ENCODE peak calls at places on chromosomes 1 and 21, in six cellular contexts. One of them, this sample, is unnamed. For H3K27me3, the result is how much of the 10 kb centered on the place peaks cover.

GRCh38 chr1:40982721-40983120 is 3.2 kb downstream of the CTPS1 start:
- DNase-seq in Panc1: no peak
- DNase-seq in CD4-positive, alpha-beta memory T cell: no peak
- DNase-seq in right lobe of liver: no peak
- DNase-seq in vagina: no peak
- DNase-seq in mesenchymal stem cell: no peak
- DNase-seq in this sample: no peak

GRCh38 chr1:64744492-64745180 is at the start of gene RAVER2:
- DNase-seq in Panc1: no peak
- DNase-seq in CD4-positive, alpha-beta memory T cell: peak
- DNase-seq in right lobe of liver: peak
- DNase-seq in vagina: no peak
- DNase-seq in mesenchymal stem cell: peak
- DNase-seq in this sample: peak

GRCh38 chr1:229408458-229409037 is 25.3 kb downstream of the ACTA1 start:
- DNase-seq in Panc1: no peak
- DNase-seq in CD4-positive, alpha-beta memory T cell: no peak
- DNase-seq in right lobe of liver: no peak
- DNase-seq in vagina: no peak
- DNase-seq in mesenchymal stem cell: peak
- DNase-seq in this sample: no peak

GRCh38 chr1:52334906-52335528 is 31.0 kb downstream of the CC2D1B start:
- DNase-seq in Panc1: no peak
- DNase-seq in CD4-positive, alpha-beta memory T cell: no peak
- DNase-seq in right lobe of liver: no peak
- DNase-seq in vagina: no peak
- DNase-seq in mesenchymal stem cell: no peak
- DNase-seq in this sample: no peak

GRCh38 chr1:43783671-43784205 is 76.4 kb downstream of the ST3GAL3 start:
- DNase-seq in Panc1: peak
- DNase-seq in CD4-positive, alpha-beta memory T cell: no peak
- DNase-seq in right lobe of liver: no peak
- DNase-seq in vagina: no peak
- DNase-seq in mesenchymal stem cell: peak
- DNase-seq in this sample: no peak

GRCh38 chr1:9473032-9473792 is 66.1 kb upstream of the SLC25A33 start:
- DNase-seq in Panc1: no peak
- DNase-seq in CD4-positive, alpha-beta memory T cell: no peak
- DNase-seq in right lobe of liver: no peak
- DNase-seq in vagina: peak
- DNase-seq in mesenchymal stem cell: peak
- DNase-seq in this sample: no peak

GRCh38 chr1:241215203-241215602 is 141.8 kb downstream of the RGS7 start:
- DNase-seq in Panc1: no peak
- DNase-seq in CD4-positive, alpha-beta memory T cell: no peak
- DNase-seq in right lobe of liver: no peak
- DNase-seq in vagina: no peak
- DNase-seq in mesenchymal stem cell: no peak
- DNase-seq in this sample: no peak

GRCh38 chr1:204429746-204430145 is 18.1 kb upstream of the PPP1R15B start:
- DNase-seq in Panc1: no peak
- DNase-seq in CD4-positive, alpha-beta memory T cell: no peak
- DNase-seq in right lobe of liver: no peak
- DNase-seq in vagina: no peak
- DNase-seq in mesenchymal stem cell: no peak
- DNase-seq in this sample: no peak

GRCh38 chr1:86061660-86062059 is 94.9 kb downstream of the COL24A1 start:
- DNase-seq in Panc1: no peak
- DNase-seq in CD4-positive, alpha-beta memory T cell: no peak
- DNase-seq in right lobe of liver: no peak
- DNase-seq in vagina: no peak
- DNase-seq in mesenchymal stem cell: no peak
- DNase-seq in this sample: no peak

GRCh38 chr1:232016636-232017035 is 390.0 kb downstream of the DISC1 start:
- DNase-seq in Panc1: no peak
- DNase-seq in CD4-positive, alpha-beta memory T cell: no peak
- DNase-seq in right lobe of liver: no peak
- DNase-seq in vagina: no peak
- DNase-seq in mesenchymal stem cell: peak
- DNase-seq in this sample: no peak

GRCh38 chr1:67158401-67158800 is 7.9 kb upstream of the IL23R start:
- DNase-seq in Panc1: no peak
- DNase-seq in CD4-positive, alpha-beta memory T cell: no peak
- DNase-seq in right lobe of liver: no peak
- DNase-seq in vagina: no peak
- DNase-seq in mesenchymal stem cell: no peak
- DNase-seq in this sample: no peak

GRCh38 chr1:86948212-86948611 is 33.8 kb downstream of the HS2ST1 start:
- DNase-seq in Panc1: no peak
- DNase-seq in CD4-positive, alpha-beta memory T cell: no peak
- DNase-seq in right lobe of liver: no peak
- DNase-seq in vagina: no peak
- DNase-seq in mesenchymal stem cell: no peak
- DNase-seq in this sample: no peak

GRCh38 chr1:218967836-218968235 is 205.8 kb upstream of the LYPLAL1 start:
- DNase-seq in Panc1: no peak
- DNase-seq in CD4-positive, alpha-beta memory T cell: no peak
- DNase-seq in right lobe of liver: no peak
- DNase-seq in vagina: no peak
- DNase-seq in mesenchymal stem cell: peak
- DNase-seq in this sample: no peak

GRCh38 chr1:240522122-240522822 is 89.7 kb downstream of the GREM2 start:
- DNase-seq in Panc1: no peak
- DNase-seq in CD4-positive, alpha-beta memory T cell: no peak
- DNase-seq in right lobe of liver: no peak
- DNase-seq in vagina: no peak
- DNase-seq in mesenchymal stem cell: no peak
- DNase-seq in this sample: no peak

GRCh38 chr1:156394835-156395461 is 25.9 kb downstream of the RHBG start:
- DNase-seq in Panc1: no peak
- DNase-seq in CD4-positive, alpha-beta memory T cell: no peak
- DNase-seq in right lobe of liver: no peak
- DNase-seq in vagina: no peak
- DNase-seq in mesenchymal stem cell: no peak
- DNase-seq in this sample: no peak

GRCh38 chr1:66182551-66183178 is 351.3 kb upstream of the SGIP1 start:
- DNase-seq in Panc1: no peak
- DNase-seq in CD4-positive, alpha-beta memory T cell: peak
- DNase-seq in right lobe of liver: no peak
- DNase-seq in vagina: peak
- DNase-seq in mesenchymal stem cell: no peak
- DNase-seq in this sample: peak

GRCh38 chr21:35046223-35046690 is 2.8 kb downstream of the RUNX1 start:
- DNase-seq in Panc1: no peak
- DNase-seq in CD4-positive, alpha-beta memory T cell: no peak
- DNase-seq in right lobe of liver: no peak
- DNase-seq in vagina: no peak
- DNase-seq in mesenchymal stem cell: no peak
- DNase-seq in this sample: no peak

GRCh38 chr1:209742409-209743144 is 13.3 kb upstream of the TRAF3IP3 start:
- DNase-seq in Panc1: no peak
- DNase-seq in CD4-positive, alpha-beta memory T cell: no peak
- DNase-seq in right lobe of liver: no peak
- DNase-seq in vagina: no peak
- DNase-seq in mesenchymal stem cell: peak
- DNase-seq in this sample: no peak

GRCh38 chr1:156578006-156578405 is 1.5 kb upstream of the TTC24 start:
- DNase-seq in Panc1: no peak
- DNase-seq in CD4-positive, alpha-beta memory T cell: no peak
- DNase-seq in right lobe of liver: no peak
- DNase-seq in vagina: no peak
- DNase-seq in mesenchymal stem cell: peak
- DNase-seq in this sample: no peak

GRCh38 chr1:21468597-21468996 is 28.7 kb downstream of the NBPF3 start:
- DNase-seq in Panc1: no peak
- DNase-seq in CD4-positive, alpha-beta memory T cell: no peak
- DNase-seq in right lobe of liver: no peak
- DNase-seq in vagina: no peak
- DNase-seq in mesenchymal stem cell: peak
- DNase-seq in this sample: no peak

GRCh38 chr1:203126151-203126865 is 1.2 kb upstream of the ADORA1 start:
- DNase-seq in Panc1: no peak
- DNase-seq in CD4-positive, alpha-beta memory T cell: no peak
- DNase-seq in right lobe of liver: no peak
- DNase-seq in vagina: peak
- DNase-seq in mesenchymal stem cell: peak
- DNase-seq in this sample: no peak

GRCh38 chr1:203126866-203127671 is 457 bp upstream of the ADORA1 start:
- DNase-seq in Panc1: no peak
- DNase-seq in CD4-positive, alpha-beta memory T cell: no peak
- DNase-seq in right lobe of liver: no peak
- DNase-seq in vagina: peak
- DNase-seq in mesenchymal stem cell: peak
- DNase-seq in this sample: no peak

GRCh38 chr1:203129501-203130231 is 2.1 kb downstream of the ADORA1 start:
- DNase-seq in Panc1: no peak
- DNase-seq in CD4-positive, alpha-beta memory T cell: no peak
- DNase-seq in right lobe of liver: peak
- DNase-seq in vagina: peak
- DNase-seq in mesenchymal stem cell: no peak
- DNase-seq in this sample: no peak

GRCh38 chr1:203128691-203129500 is 1.4 kb downstream of the ADORA1 start:
- DNase-seq in Panc1: no peak
- DNase-seq in CD4-positive, alpha-beta memory T cell: no peak
- DNase-seq in right lobe of liver: no peak
- DNase-seq in vagina: peak
- DNase-seq in mesenchymal stem cell: no peak
- DNase-seq in this sample: no peak

DNA sequence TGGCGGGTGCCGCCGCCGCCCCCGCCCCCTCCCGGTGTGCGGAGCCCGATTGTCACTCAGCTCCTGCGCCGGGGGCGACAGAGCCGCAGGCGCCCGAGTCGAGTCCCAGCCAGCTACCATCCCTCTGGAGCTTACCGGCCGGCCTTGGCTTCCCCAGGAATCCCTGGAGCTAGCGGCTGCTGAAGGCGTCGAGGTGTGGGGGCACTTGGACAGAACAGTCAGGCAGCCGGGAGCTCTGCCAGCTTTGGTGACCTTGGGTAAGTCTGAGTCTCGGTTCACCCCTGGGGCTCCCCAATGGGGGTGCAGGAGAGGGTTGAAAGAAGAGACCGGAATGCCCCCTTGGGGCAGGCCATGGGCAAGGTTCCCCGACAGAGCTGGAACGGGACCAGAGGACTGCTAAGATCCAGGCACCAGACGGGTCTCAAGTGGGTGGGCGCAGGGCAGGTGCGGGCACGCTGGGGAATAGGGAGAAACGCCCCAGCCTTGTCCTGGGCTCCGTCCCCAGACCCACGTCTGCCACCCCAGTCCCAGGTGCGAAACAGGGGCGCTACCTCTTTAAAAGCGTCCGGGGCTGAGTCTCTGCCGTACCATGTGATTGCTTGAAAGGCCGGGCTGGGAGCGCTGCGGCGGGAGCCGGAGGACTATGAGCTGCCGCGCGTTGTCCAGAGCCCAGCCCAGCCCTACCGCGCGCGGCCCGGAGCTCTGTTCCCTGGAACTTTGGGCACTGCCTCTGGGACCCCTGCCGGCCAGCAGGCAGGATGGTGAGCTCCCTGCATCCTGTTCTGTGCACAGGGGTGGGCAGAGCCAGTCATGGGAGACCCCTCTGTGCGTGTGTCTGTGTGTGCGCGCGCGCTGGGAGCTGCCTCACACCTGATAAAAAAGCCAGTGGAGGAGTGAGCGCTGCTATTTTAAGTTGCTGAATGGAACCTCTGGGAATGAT is at the start of gene ADORA1:
- DNase-seq in Panc1: no peak
- DNase-seq in CD4-positive, alpha-beta memory T cell: no peak
- DNase-seq in right lobe of liver: peak
- DNase-seq in vagina: peak
- DNase-seq in mesenchymal stem cell: peak
- DNase-seq in this sample: no peak
- H3K27me3 ChIP-seq in Panc1: under half
- H3K27me3 ChIP-seq in CD4-positive, alpha-beta memory T cell: under half
- H3K27me3 ChIP-seq in right lobe of liver: under half
- H3K27me3 ChIP-seq in vagina: under half
- H3K27me3 ChIP-seq in mesenchymal stem cell: under half
- H3K27me3 ChIP-seq in this sample: under half

DNA sequence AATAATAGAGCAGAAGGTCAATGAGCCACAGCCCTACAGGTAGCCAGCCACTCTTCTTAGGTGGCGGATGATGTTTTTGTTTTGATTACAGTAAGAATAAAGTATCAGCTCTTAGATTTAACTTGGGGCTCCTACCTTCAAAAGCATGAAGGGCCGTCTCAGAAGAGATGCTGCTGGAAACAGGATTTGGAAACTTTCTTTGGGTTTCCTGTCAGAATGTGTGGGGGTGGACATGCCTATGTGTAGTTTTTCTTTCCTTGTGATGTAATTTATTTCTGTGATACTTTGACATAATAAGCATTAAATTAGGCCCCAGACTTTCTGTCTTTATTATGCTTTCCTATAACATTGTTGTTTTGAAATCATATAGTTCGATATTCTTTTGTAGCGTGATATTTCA is 1.5 kb downstream of the RAP1A start:
- DNase-seq in Panc1: no peak
- DNase-seq in CD4-positive, alpha-beta memory T cell: no peak
- DNase-seq in right lobe of liver: no peak
- DNase-seq in vagina: no peak
- DNase-seq in mesenchymal stem cell: no peak
- DNase-seq in this sample: no peak
- H3K4me3 ChIP-seq in Panc1: peak
- H3K4me3 ChIP-seq in CD4-positive, alpha-beta memory T cell: peak
- H3K4me3 ChIP-seq in right lobe of liver: peak
- H3K4me3 ChIP-seq in vagina: peak
- H3K4me3 ChIP-seq in mesenchymal stem cell: no peak
- H3K4me3 ChIP-seq in this sample: peak

DNA sequence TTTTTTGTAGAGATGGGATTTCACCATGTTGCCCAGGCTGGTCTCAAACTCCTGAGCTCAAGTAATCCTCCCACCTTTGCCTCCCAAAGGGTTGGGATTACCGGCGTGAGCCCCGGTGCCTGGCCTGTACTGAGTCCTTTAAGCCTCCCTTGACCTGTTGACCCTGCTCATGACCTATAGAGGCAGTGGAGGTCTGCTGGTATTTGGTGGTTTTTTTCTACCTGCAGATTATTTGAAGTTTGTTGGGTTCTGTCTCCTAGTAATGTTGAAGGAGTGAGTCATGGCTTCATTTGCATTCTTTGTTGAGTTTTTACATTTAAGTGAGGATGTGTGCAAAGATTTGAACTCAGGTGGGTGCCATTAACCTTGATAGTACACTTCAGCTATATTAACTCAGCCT is 14.7 kb upstream of the NPPB start:
- DNase-seq in Panc1: no peak
- DNase-seq in CD4-positive, alpha-beta memory T cell: no peak
- DNase-seq in right lobe of liver: no peak
- DNase-seq in vagina: no peak
- DNase-seq in mesenchymal stem cell: no peak
- DNase-seq in this sample: no peak
- H3K27me3 ChIP-seq in Panc1: under half
- H3K27me3 ChIP-seq in CD4-positive, alpha-beta memory T cell: under half
- H3K27me3 ChIP-seq in right lobe of liver: under half
- H3K27me3 ChIP-seq in vagina: under half
- H3K27me3 ChIP-seq in mesenchymal stem cell: half or more
- H3K27me3 ChIP-seq in this sample: under half

DNA sequence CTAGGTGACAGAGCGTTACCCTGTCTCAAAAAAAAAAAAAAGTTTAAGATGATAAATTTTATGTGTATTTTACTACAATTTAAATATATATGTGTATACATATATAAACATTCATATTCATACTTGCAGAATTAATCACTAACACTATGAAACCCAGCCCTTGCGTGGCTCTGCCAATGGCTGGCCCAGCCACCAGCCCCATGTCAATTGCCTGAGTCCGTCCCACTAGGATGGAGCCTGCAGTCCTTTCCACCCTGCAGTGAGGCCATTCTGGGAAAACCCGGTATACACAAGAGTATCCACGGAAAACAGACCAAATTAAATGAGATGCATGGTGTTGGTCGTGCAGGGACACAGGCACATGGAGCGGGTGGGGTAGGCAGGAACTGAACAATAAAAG is 49.7 kb downstream of the TCP10L start:
- DNase-seq in Panc1: no peak
- DNase-seq in CD4-positive, alpha-beta memory T cell: no peak
- DNase-seq in right lobe of liver: no peak
- DNase-seq in vagina: no peak
- DNase-seq in mesenchymal stem cell: no peak
- DNase-seq in this sample: no peak
- H3K4me3 ChIP-seq in Panc1: no peak
- H3K4me3 ChIP-seq in CD4-positive, alpha-beta memory T cell: no peak
- H3K4me3 ChIP-seq in right lobe of liver: no peak
- H3K4me3 ChIP-seq in vagina: no peak
- H3K4me3 ChIP-seq in mesenchymal stem cell: no peak
- H3K4me3 ChIP-seq in this sample: no peak